ENCODE peak calls at places on chromosomes 1 and 21, in ten cellular contexts. G, U, I, B, W, O, V, D, J and H are unnamed samples.

GRCh38 chr1:12527564-12527963 is 90.4 kb downstream of the DHRS3 start:
- DNase-seq in O (no peak), I (no peak), W (no peak), G (no peak), J (no peak), B (no peak), D (no peak), U (no peak), V (no peak), H (no peak)

GRCh38 chr21:25582164-25582563 is 25.1 kb downstream of the MRPL39 start:
- DNase-seq in V (no peak), B (no peak), G (no peak), J (no peak), I (no peak), O (no peak), W (no peak), U (no peak), D (no peak), H (no peak)

GRCh38 chr1:165525708-165526107 is 18.1 kb upstream of the LRRC52 start:
- DNase-seq in I (no peak), V (no peak), W (no peak), B (no peak), J (no peak), D (no peak), U (no peak), O (no peak), G (no peak), H (peak; percentile 26)

GRCh38 chr1:115314765-115315164 is 23.3 kb downstream of the NGF start:
- DNase-seq in D (no peak), O (peak; percentile 84), U (peak; percentile 31), W (peak; percentile 98), V (no peak), I (peak; percentile 69), J (no peak), B (no peak), G (peak; percentile 97), H (peak; percentile 20)

GRCh38 chr1:43552813-43553212 is 22.1 kb downstream of the PTPRF start:
- DNase-seq in D (no peak), I (no peak), J (no peak), W (peak; percentile 56), U (no peak), B (no peak), O (peak; percentile 31), V (peak; percentile 46), G (no peak), H (peak; percentile 67)

GRCh38 chr1:75908717-75909152 is 23.5 kb downstream of the ASB17 start:
- DNase-seq in W (peak; percentile 16), D (peak; percentile 63), V (peak; percentile 73), I (peak; percentile 53), J (no peak), B (peak; percentile 55), O (peak; percentile 62), G (peak; percentile 38), U (peak; percentile 82), H (peak; percentile 58)

GRCh38 chr1:179083533-179083932 is 1.7 kb downstream of the TOR3A start:
- DNase-seq in W (no peak), V (no peak), I (no peak), J (no peak), G (no peak), D (no peak), U (no peak), B (no peak), O (no peak), H (no peak)

GRCh38 chr1:24932284-24932683 is 2.2 kb upstream of the RUNX3 start:
- DNase-seq in D (peak; percentile 86), G (no peak), O (peak; percentile 61), U (peak; percentile 74), I (no peak), B (peak; percentile 89), W (no peak), V (no peak), J (peak; percentile 37), H (peak; percentile 77)

DNA sequence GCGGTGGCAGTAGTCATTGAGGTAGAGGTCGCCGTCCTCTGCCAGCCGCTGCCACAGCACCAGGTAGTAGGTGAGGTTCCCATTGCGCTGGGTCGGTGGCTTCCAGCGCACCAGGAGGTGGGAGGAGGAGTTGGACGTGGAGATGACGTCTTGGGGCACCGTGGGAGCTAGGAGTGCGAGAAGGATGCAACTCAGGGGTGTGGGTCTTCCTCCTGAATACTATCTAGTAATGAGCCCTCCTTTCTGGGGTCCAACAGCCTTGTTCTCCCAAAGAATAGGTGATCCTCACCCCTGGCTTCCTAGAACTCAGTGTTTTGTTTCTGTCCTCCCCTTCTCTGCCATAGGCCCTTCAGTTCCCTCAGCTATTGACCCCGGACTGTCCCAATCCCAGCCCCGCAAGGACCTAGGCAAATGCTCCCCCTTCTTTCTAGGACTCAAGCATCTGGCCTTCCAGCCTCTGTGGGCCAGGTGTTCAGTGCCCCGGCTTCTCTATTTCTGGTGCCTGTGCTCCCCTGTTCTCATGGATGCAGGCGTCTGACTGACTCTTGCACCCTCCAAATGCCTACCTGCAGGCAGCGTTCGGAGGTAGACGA is 12.9 kb downstream of the INSRR start:
- DNase-seq in B (no peak), U (no peak), J (no peak), I (no peak), O (no peak), D (no peak), V (no peak), G (no peak), W (no peak), H (no peak)
- TF ChIP-seq EZH2 in B (peak; percentile 77), U (peak; percentile 83), J (no peak), I (no peak), O (no peak), D (no peak), V (peak; percentile 88), G (no peak), W (no peak), H (no peak)

GRCh38 chr1:180157576-180158057 is 2.9 kb downstream of the QSOX1 start:
- DNase-seq in I (no peak), V (no peak), O (peak; percentile 27), B (no peak), W (no peak), G (peak; percentile 94), U (peak; percentile 31), J (no peak), D (no peak), H (peak; percentile 69)

GRCh38 chr1:180160362-180160761 is 5.7 kb downstream of the QSOX1 start:
- DNase-seq in V (no peak), J (no peak), I (no peak), U (no peak), B (peak; percentile 2), G (no peak), D (no peak), O (no peak), W (no peak), H (no peak)

GRCh38 chr1:180156631-180157091 is 2.0 kb downstream of the QSOX1 start:
- DNase-seq in W (peak; percentile 78), G (peak; percentile 59), O (peak; percentile 88), I (no peak), V (peak; percentile 66), U (no peak), B (no peak), J (no peak), D (no peak), H (no peak)

GRCh38 chr1:180157108-180157507 is 2.4 kb downstream of the QSOX1 start:
- DNase-seq in V (peak; percentile 56), B (no peak), D (no peak), I (no peak), U (no peak), G (peak; percentile 62), J (no peak), O (peak; percentile 76), W (peak; percentile 61), H (peak; percentile 33)

GRCh38 chr1:180158149-180159147 is 3.8 kb downstream of the QSOX1 start:
- DNase-seq in B (peak; percentile 30), W (no peak), G (no peak), V (no peak), I (no peak), D (no peak), O (no peak), U (no peak), J (no peak), H (no peak)
- H4K20me1 ChIP-seq in B (peaks cover 10% of the 10 kb centered on the region), W (peaks cover 66% of the 10 kb centered on the region), G (peaks cover 7% of the 10 kb centered on the region), V (peaks cover 5% of the 10 kb centered on the region), I (no peaks in the 10 kb centered on the region), D (peaks cover 6% of the 10 kb centered on the region), O (peaks cover 8% of the 10 kb centered on the region), U (peaks cover 50% of the 10 kb centered on the region), J (no peaks in the 10 kb centered on the region), H (peaks cover 6% of the 10 kb centered on the region)

GRCh38 chr1:45205000-45205909 is 1.1 kb downstream of the ZSWIM5 start:
- DNase-seq in W (peak; percentile 35), I (no peak), U (peak; percentile 69), G (no peak), V (peak; percentile 29), J (no peak), B (peak; percentile 72), O (peak; percentile 68), D (peak; percentile 86), H (peak; percentile 72)
- TF ChIP-seq EZH2 in W (no peak), I (peak; percentile 73), U (peak; percentile 9), G (no peak), V (no peak), J (peak; percentile 92), B (peak; percentile 37), O (no peak), D (no peak), H (no peak)

DNA sequence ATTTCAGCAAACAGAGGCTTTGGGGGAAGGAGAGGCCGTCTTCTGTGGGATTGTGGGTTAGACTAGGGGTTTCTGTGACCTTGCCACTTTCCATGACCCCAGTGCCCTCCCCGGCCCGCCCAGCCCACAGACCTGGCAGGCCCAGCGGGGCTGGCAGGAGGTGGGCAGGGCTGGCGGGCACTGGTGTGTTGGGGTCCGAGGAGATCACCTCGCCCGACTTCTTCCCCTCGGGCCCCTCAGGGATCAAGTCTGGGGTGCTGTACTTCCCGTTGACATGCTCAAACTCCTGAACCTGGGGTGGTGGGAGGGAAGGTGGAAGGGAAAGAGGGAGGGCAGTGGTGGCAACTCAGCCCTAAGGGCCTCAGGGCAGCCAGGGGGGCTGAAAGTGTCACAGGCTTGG is 56.3 kb downstream of the CHD5 start:
- DNase-seq in I (no peak), W (no peak), J (no peak), V (no peak), B (no peak), G (no peak), U (no peak), D (no peak), O (no peak), H (no peak)
- H4K20me1 ChIP-seq in I (no peaks in the 10 kb centered on the region), W (no peaks in the 10 kb centered on the region), J (no peaks in the 10 kb centered on the region), V (no peaks in the 10 kb centered on the region), B (no peaks in the 10 kb centered on the region), G (no peaks in the 10 kb centered on the region), U (no peaks in the 10 kb centered on the region), D (no peaks in the 10 kb centered on the region), O (no peaks in the 10 kb centered on the region), H (no peaks in the 10 kb centered on the region)

GRCh38 chr1:228646717-228647522 is 88.4 kb upstream of the RHOU start:
- DNase-seq in I (peak; percentile 71), O (peak; percentile 75), U (peak; percentile 69), G (no peak), V (peak; percentile 41), W (peak; percentile 11), B (peak; percentile 66), J (peak; percentile 38), D (peak; percentile 60), H (peak; percentile 56)
- TF ChIP-seq EZH2 in I (no peak), O (no peak), U (peak; percentile 93), G (no peak), V (no peak), W (no peak), B (no peak), J (peak; percentile 88), D (no peak), H (no peak)